ENCODE peak calls at places on chromosomes 7 and 10, in six cellular contexts. One of them, this sample, is unnamed.

GRCh38 chr7:87056346-87056745 is 3.1 kb downstream of the ELAPOR2 start:
- DNase-seq in neuronal stem cell: no peak
- DNase-seq in iPS DF 6.9: no peak
- DNase-seq in ovary: no peak
- DNase-seq in effector memory CD4-positive, alpha-beta T cell: no peak
- DNase-seq in AG04450: no peak
- DNase-seq in this sample: no peak

GRCh38 chr7:20596653-20597052 is 18.8 kb upstream of the ABCB5 start:
- DNase-seq in neuronal stem cell: no peak
- DNase-seq in iPS DF 6.9: no peak
- DNase-seq in ovary: no peak
- DNase-seq in effector memory CD4-positive, alpha-beta T cell: no peak
- DNase-seq in AG04450: no peak
- DNase-seq in this sample: no peak

GRCh38 chr10:124654686-124655085 is 89.5 kb downstream of the FAM53B start:
- DNase-seq in neuronal stem cell: no peak
- DNase-seq in iPS DF 6.9: no peak
- DNase-seq in ovary: no peak
- DNase-seq in effector memory CD4-positive, alpha-beta T cell: no peak
- DNase-seq in AG04450: no peak
- DNase-seq in this sample: no peak

GRCh38 chr10:119761106-119761505 is 35.3 kb downstream of the INPP5F start:
- DNase-seq in neuronal stem cell: no peak
- DNase-seq in iPS DF 6.9: no peak
- DNase-seq in ovary: no peak
- DNase-seq in effector memory CD4-positive, alpha-beta T cell: no peak
- DNase-seq in AG04450: peak; percentile 61
- DNase-seq in this sample: no peak

GRCh38 chr10:93813507-93814465 is 56.0 kb downstream of the LGI1 start:
- DNase-seq in neuronal stem cell: no peak
- DNase-seq in iPS DF 6.9: no peak
- DNase-seq in ovary: no peak
- DNase-seq in effector memory CD4-positive, alpha-beta T cell: peak; percentile 5
- DNase-seq in AG04450: no peak
- DNase-seq in this sample: peak; percentile 63

GRCh38 chr10:65891073-65891981 is 1034.5 kb upstream of the LRRTM3 start:
- DNase-seq in neuronal stem cell: no peak
- DNase-seq in iPS DF 6.9: no peak
- DNase-seq in ovary: no peak
- DNase-seq in effector memory CD4-positive, alpha-beta T cell: no peak
- DNase-seq in AG04450: no peak
- DNase-seq in this sample: no peak

GRCh38 chr7:124077546-124077945 is 44.7 kb upstream of the TMEM229A start:
- DNase-seq in neuronal stem cell: no peak
- DNase-seq in iPS DF 6.9: no peak
- DNase-seq in ovary: no peak
- DNase-seq in effector memory CD4-positive, alpha-beta T cell: no peak
- DNase-seq in AG04450: no peak
- DNase-seq in this sample: no peak

GRCh38 chr10:6659451-6659850 is 79.4 kb upstream of the PRKCQ start:
- DNase-seq in neuronal stem cell: no peak
- DNase-seq in iPS DF 6.9: no peak
- DNase-seq in ovary: no peak
- DNase-seq in effector memory CD4-positive, alpha-beta T cell: no peak
- DNase-seq in AG04450: no peak
- DNase-seq in this sample: no peak

GRCh38 chr7:71095266-71095860 is 36.6 kb upstream of the GALNT17 start:
- DNase-seq in neuronal stem cell: no peak
- DNase-seq in iPS DF 6.9: no peak
- DNase-seq in ovary: no peak
- DNase-seq in effector memory CD4-positive, alpha-beta T cell: no peak
- DNase-seq in AG04450: no peak
- DNase-seq in this sample: no peak

GRCh38 chr10:102269017-102269416 is 23.7 kb downstream of the GBF1 start:
- DNase-seq in neuronal stem cell: no peak
- DNase-seq in iPS DF 6.9: no peak
- DNase-seq in ovary: no peak
- DNase-seq in effector memory CD4-positive, alpha-beta T cell: no peak
- DNase-seq in AG04450: no peak
- DNase-seq in this sample: peak; percentile 28

GRCh38 chr10:129626801-129627434 is 159.9 kb downstream of the MGMT start:
- DNase-seq in neuronal stem cell: no peak
- DNase-seq in iPS DF 6.9: no peak
- DNase-seq in ovary: no peak
- DNase-seq in effector memory CD4-positive, alpha-beta T cell: no peak
- DNase-seq in AG04450: no peak
- DNase-seq in this sample: no peak

GRCh38 chr7:30160329-30160728 is 25.5 kb downstream of the MTURN start:
- DNase-seq in neuronal stem cell: no peak
- DNase-seq in iPS DF 6.9: no peak
- DNase-seq in ovary: no peak
- DNase-seq in effector memory CD4-positive, alpha-beta T cell: no peak
- DNase-seq in AG04450: no peak
- DNase-seq in this sample: no peak

GRCh38 chr7:26637610-26638009 is 226.8 kb downstream of the SKAP2 start:
- DNase-seq in neuronal stem cell: no peak
- DNase-seq in iPS DF 6.9: no peak
- DNase-seq in ovary: no peak
- DNase-seq in effector memory CD4-positive, alpha-beta T cell: no peak
- DNase-seq in AG04450: no peak
- DNase-seq in this sample: no peak

GRCh38 chr7:134375206-134375605 is 58.5 kb upstream of the SLC35B4 start:
- DNase-seq in neuronal stem cell: no peak
- DNase-seq in iPS DF 6.9: no peak
- DNase-seq in ovary: no peak
- DNase-seq in effector memory CD4-positive, alpha-beta T cell: no peak
- DNase-seq in AG04450: no peak
- DNase-seq in this sample: no peak

GRCh38 chr7:6496842-6497636 is 49.3 kb upstream of the DAGLB start:
- DNase-seq in neuronal stem cell: no peak
- DNase-seq in iPS DF 6.9: no peak
- DNase-seq in ovary: no peak
- DNase-seq in effector memory CD4-positive, alpha-beta T cell: no peak
- DNase-seq in AG04450: no peak
- DNase-seq in this sample: no peak

GRCh38 chr10:70805619-70806215 is 10.0 kb upstream of the SGPL1 start:
- DNase-seq in neuronal stem cell: no peak
- DNase-seq in iPS DF 6.9: no peak
- DNase-seq in ovary: no peak
- DNase-seq in effector memory CD4-positive, alpha-beta T cell: no peak
- DNase-seq in AG04450: no peak
- DNase-seq in this sample: no peak

GRCh38 chr7:24010495-24010894 is 273.5 kb upstream of the NPY start:
- DNase-seq in neuronal stem cell: no peak
- DNase-seq in iPS DF 6.9: no peak
- DNase-seq in ovary: no peak
- DNase-seq in effector memory CD4-positive, alpha-beta T cell: no peak
- DNase-seq in AG04450: no peak
- DNase-seq in this sample: no peak

GRCh38 chr10:101783736-101784118 is 481 bp upstream of the NPM3 start:
- DNase-seq in neuronal stem cell: no peak
- DNase-seq in iPS DF 6.9: no peak
- DNase-seq in ovary: no peak
- DNase-seq in effector memory CD4-positive, alpha-beta T cell: no peak
- DNase-seq in AG04450: no peak
- DNase-seq in this sample: no peak

GRCh38 chr7:94396044-94396443 is 1.3 kb downstream of the COL1A2 start:
- DNase-seq in neuronal stem cell: no peak
- DNase-seq in iPS DF 6.9: no peak
- DNase-seq in ovary: no peak
- DNase-seq in effector memory CD4-positive, alpha-beta T cell: no peak
- DNase-seq in AG04450: peak; percentile 45
- DNase-seq in this sample: no peak

GRCh38 chr7:153641202-153641601 is 411.0 kb upstream of the DPP6 start:
- DNase-seq in neuronal stem cell: no peak
- DNase-seq in iPS DF 6.9: no peak
- DNase-seq in ovary: no peak
- DNase-seq in effector memory CD4-positive, alpha-beta T cell: no peak
- DNase-seq in AG04450: no peak
- DNase-seq in this sample: no peak

GRCh38 chr10:114893248-114893647 is 44.7 kb upstream of the TRUB1 start:
- DNase-seq in neuronal stem cell: no peak
- DNase-seq in iPS DF 6.9: no peak
- DNase-seq in ovary: no peak
- DNase-seq in effector memory CD4-positive, alpha-beta T cell: no peak
- DNase-seq in AG04450: no peak
- DNase-seq in this sample: no peak

GRCh38 chr7:37342170-37342569 is 106.5 kb downstream of the ELMO1 start:
- DNase-seq in neuronal stem cell: no peak
- DNase-seq in iPS DF 6.9: no peak
- DNase-seq in ovary: no peak
- DNase-seq in effector memory CD4-positive, alpha-beta T cell: no peak
- DNase-seq in AG04450: no peak
- DNase-seq in this sample: no peak

GRCh38 chr10:36023939-36024338 is 381.8 kb upstream of the FZD8 start:
- DNase-seq in neuronal stem cell: no peak
- DNase-seq in iPS DF 6.9: no peak
- DNase-seq in ovary: no peak
- DNase-seq in effector memory CD4-positive, alpha-beta T cell: no peak
- DNase-seq in AG04450: peak; percentile 26
- DNase-seq in this sample: no peak

GRCh38 chr7:121366852-121367431 is 29.2 kb downstream of the FAM3C start:
- DNase-seq in neuronal stem cell: peak; percentile 6
- DNase-seq in iPS DF 6.9: no peak
- DNase-seq in ovary: no peak
- DNase-seq in effector memory CD4-positive, alpha-beta T cell: no peak
- DNase-seq in AG04450: peak; percentile 10
- DNase-seq in this sample: peak; percentile 47

GRCh38 chr7:130084037-130084875 is 13.9 kb downstream of the KLHDC10 start:
- DNase-seq in neuronal stem cell: no peak
- DNase-seq in iPS DF 6.9: no peak
- DNase-seq in ovary: no peak
- DNase-seq in effector memory CD4-positive, alpha-beta T cell: no peak
- DNase-seq in AG04450: no peak
- DNase-seq in this sample: no peak

GRCh38 chr10:43453266-43453831 is 16.4 kb downstream of the ZNF487 start:
- DNase-seq in neuronal stem cell: no peak
- DNase-seq in iPS DF 6.9: no peak
- DNase-seq in ovary: no peak
- DNase-seq in effector memory CD4-positive, alpha-beta T cell: no peak
- DNase-seq in AG04450: no peak
- DNase-seq in this sample: no peak

GRCh38 chr10:68253356-68253755 is 21.4 kb upstream of the ATOH7 start:
- DNase-seq in neuronal stem cell: no peak
- DNase-seq in iPS DF 6.9: no peak
- DNase-seq in ovary: no peak
- DNase-seq in effector memory CD4-positive, alpha-beta T cell: no peak
- DNase-seq in AG04450: no peak
- DNase-seq in this sample: no peak

GRCh38 chr7:69374036-69374420 is 224.2 kb upstream of the AUTS2 start:
- DNase-seq in neuronal stem cell: no peak
- DNase-seq in iPS DF 6.9: no peak
- DNase-seq in ovary: no peak
- DNase-seq in effector memory CD4-positive, alpha-beta T cell: no peak
- DNase-seq in AG04450: no peak
- DNase-seq in this sample: no peak

GRCh38 chr7:52995676-52996075 is 39.8 kb upstream of the POM121L12 start:
- DNase-seq in neuronal stem cell: no peak
- DNase-seq in iPS DF 6.9: no peak
- DNase-seq in ovary: no peak
- DNase-seq in effector memory CD4-positive, alpha-beta T cell: no peak
- DNase-seq in AG04450: no peak
- DNase-seq in this sample: no peak

GRCh38 chr7:45691155-45691656 is 117.0 kb downstream of the ADCY1 start:
- DNase-seq in neuronal stem cell: no peak
- DNase-seq in iPS DF 6.9: no peak
- DNase-seq in ovary: no peak
- DNase-seq in effector memory CD4-positive, alpha-beta T cell: no peak
- DNase-seq in AG04450: no peak
- DNase-seq in this sample: peak; percentile 26

GRCh38 chr7:92527300-92528187 is 776 bp downstream of the PEX1 start:
- DNase-seq in neuronal stem cell: peak; percentile 36
- DNase-seq in iPS DF 6.9: no peak
- DNase-seq in ovary: peak; percentile 40
- DNase-seq in effector memory CD4-positive, alpha-beta T cell: peak; percentile 17
- DNase-seq in AG04450: peak; percentile 3
- DNase-seq in this sample: peak; percentile 57

GRCh38 chr7:154855366-154855765 is 147.6 kb downstream of the PAXIP1 start:
- DNase-seq in neuronal stem cell: no peak
- DNase-seq in iPS DF 6.9: no peak
- DNase-seq in ovary: no peak
- DNase-seq in effector memory CD4-positive, alpha-beta T cell: no peak
- DNase-seq in AG04450: no peak
- DNase-seq in this sample: no peak
- H3K9me3 ChIP-seq in neuronal stem cell: no peaks in the 10 kb centered on the region
- H3K9me3 ChIP-seq in iPS DF 6.9: peaks cover 1% of the 10 kb centered on the region
- H3K9me3 ChIP-seq in ovary: no peaks in the 10 kb centered on the region
- H3K9me3 ChIP-seq in effector memory CD4-positive, alpha-beta T cell: no peaks in the 10 kb centered on the region
- H3K9me3 ChIP-seq in AG04450: peaks cover 67% of the 10 kb centered on the region
- H3K9me3 ChIP-seq in this sample: no peaks in the 10 kb centered on the region

GRCh38 chr7:155374276-155375252 is 76.9 kb downstream of the INSIG1 start:
- DNase-seq in neuronal stem cell: no peak
- DNase-seq in iPS DF 6.9: no peak
- DNase-seq in ovary: no peak
- DNase-seq in effector memory CD4-positive, alpha-beta T cell: no peak
- DNase-seq in AG04450: no peak
- DNase-seq in this sample: no peak
- H3K4me3 ChIP-seq in neuronal stem cell: no peak overlapping the region
- H3K4me3 ChIP-seq in iPS DF 6.9: no peak overlapping the region
- H3K4me3 ChIP-seq in ovary: no peak overlapping the region
- H3K4me3 ChIP-seq in effector memory CD4-positive, alpha-beta T cell: no peak overlapping the region
- H3K4me3 ChIP-seq in AG04450: no peak overlapping the region
- H3K4me3 ChIP-seq in this sample: no peak overlapping the region

GRCh38 chr7:64774204-64774842 is 19.9 kb upstream of the ZNF138 start:
- DNase-seq in neuronal stem cell: no peak
- DNase-seq in iPS DF 6.9: no peak
- DNase-seq in ovary: no peak
- DNase-seq in effector memory CD4-positive, alpha-beta T cell: no peak
- DNase-seq in AG04450: no peak
- DNase-seq in this sample: no peak
- H3K9me3 ChIP-seq in neuronal stem cell: no peaks in the 10 kb centered on the region
- H3K9me3 ChIP-seq in iPS DF 6.9: peaks cover 1% of the 10 kb centered on the region
- H3K9me3 ChIP-seq in ovary: no peaks in the 10 kb centered on the region
- H3K9me3 ChIP-seq in effector memory CD4-positive, alpha-beta T cell: no peaks in the 10 kb centered on the region
- H3K9me3 ChIP-seq in AG04450: no peaks in the 10 kb centered on the region
- H3K9me3 ChIP-seq in this sample: no peaks in the 10 kb centered on the region

DNA sequence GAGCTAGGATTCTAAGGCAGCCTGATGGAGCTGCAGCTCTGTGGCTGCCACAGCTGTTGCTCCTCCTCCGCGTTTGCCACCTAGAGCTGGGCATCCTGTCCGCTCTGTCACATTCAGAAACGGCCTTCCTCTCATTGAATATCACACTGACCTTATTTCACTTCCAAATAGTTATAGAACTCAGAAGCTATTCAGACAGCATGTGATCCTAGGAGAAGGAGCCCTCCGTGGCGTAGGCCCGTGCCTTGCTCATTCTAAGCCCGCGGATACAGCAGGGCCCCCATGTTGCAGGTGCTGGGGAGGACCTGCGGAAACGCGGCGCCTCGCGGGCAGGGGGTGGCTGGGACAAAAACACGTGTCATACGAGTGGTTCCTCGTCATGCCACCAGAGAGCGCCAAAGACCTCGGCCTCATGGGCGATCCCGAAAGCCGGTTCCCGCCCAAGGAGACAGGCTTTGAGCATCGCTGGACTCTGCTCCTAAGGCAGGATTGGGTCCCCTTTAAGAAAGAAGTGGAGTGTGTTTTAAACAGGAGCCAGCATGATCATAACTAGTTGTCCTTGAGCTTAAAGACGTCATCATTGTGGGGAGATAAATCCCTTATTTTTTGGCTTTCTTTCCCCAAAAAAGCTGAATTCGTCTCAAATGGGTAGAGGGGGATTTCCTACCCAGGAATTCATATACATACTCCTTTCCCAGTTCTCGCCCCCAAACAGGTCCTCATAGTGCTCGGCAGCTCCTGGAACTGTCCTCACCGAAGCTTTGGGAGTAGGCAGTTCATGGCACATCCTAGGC is 17.9 kb upstream of the FIGNL1 start:
- DNase-seq in neuronal stem cell: peak; percentile 64
- DNase-seq in iPS DF 6.9: peak; percentile 75
- DNase-seq in ovary: peak; percentile 86
- DNase-seq in effector memory CD4-positive, alpha-beta T cell: peak; percentile 52
- DNase-seq in AG04450: peak; percentile 24
- DNase-seq in this sample: peak; percentile 76
- H3K4me3 ChIP-seq in neuronal stem cell: no peak overlapping the region
- H3K4me3 ChIP-seq in iPS DF 6.9: no peak overlapping the region
- H3K4me3 ChIP-seq in ovary: no peak overlapping the region
- H3K4me3 ChIP-seq in effector memory CD4-positive, alpha-beta T cell: peak overlapping the region; percentile 27
- H3K4me3 ChIP-seq in AG04450: no peak overlapping the region
- H3K4me3 ChIP-seq in this sample: no peak overlapping the region